ENCODE peak calls at places on chromosomes 3 and 15, in eight cellular contexts. One of them, this sample, is unnamed.

GRCh38 chr3:188323067-188323842 is 169.3 kb downstream of the LPP start:
- DNase-seq in iris pigment epithelial cell: no peak
- DNase-seq in activated CD8-positive, alpha-beta memory T cell treated with anti-CD3 and anti-CD28 coated beads for 24 hours: no peak
- DNase-seq in M059J: no peak
- DNase-seq in epithelial cell of esophagus: no peak
- DNase-seq in caudate nucleus: no peak
- DNase-seq in NCI-H1092 treated with DMSO at 0.1 percent for 48 hours: no peak
- DNase-seq in brain microvascular endothelial cell: no peak
- DNase-seq in this sample: no peak

GRCh38 chr15:91865486-91865885 is 12.0 kb downstream of the SLCO3A1 start:
- DNase-seq in brain microvascular endothelial cell: no peak
- DNase-seq in activated CD8-positive, alpha-beta memory T cell treated with anti-CD3 and anti-CD28 coated beads for 24 hours: no peak
- DNase-seq in epithelial cell of esophagus: no peak
- DNase-seq in NCI-H1092 treated with DMSO at 0.1 percent for 48 hours: no peak
- DNase-seq in M059J: no peak
- DNase-seq in iris pigment epithelial cell: no peak
- DNase-seq in caudate nucleus: no peak
- DNase-seq in this sample: no peak

GRCh38 chr15:58957101-58957973 is 23.9 kb upstream of the SLTM start:
- DNase-seq in epithelial cell of esophagus: peak
- DNase-seq in NCI-H1092 treated with DMSO at 0.1 percent for 48 hours: peak
- DNase-seq in brain microvascular endothelial cell: peak
- DNase-seq in iris pigment epithelial cell: no peak
- DNase-seq in M059J: peak
- DNase-seq in caudate nucleus: peak
- DNase-seq in activated CD8-positive, alpha-beta memory T cell treated with anti-CD3 and anti-CD28 coated beads for 24 hours: peak
- DNase-seq in this sample: peak

GRCh38 chr3:35648347-35648746 is 9.0 kb downstream of the ARPP21 start:
- DNase-seq in M059J: no peak
- DNase-seq in iris pigment epithelial cell: peak
- DNase-seq in epithelial cell of esophagus: no peak
- DNase-seq in activated CD8-positive, alpha-beta memory T cell treated with anti-CD3 and anti-CD28 coated beads for 24 hours: no peak
- DNase-seq in brain microvascular endothelial cell: peak
- DNase-seq in NCI-H1092 treated with DMSO at 0.1 percent for 48 hours: no peak
- DNase-seq in caudate nucleus: no peak
- DNase-seq in this sample: no peak

GRCh38 chr3:134037168-134037567 is 7.4 kb upstream of the SLCO2A1 start:
- DNase-seq in activated CD8-positive, alpha-beta memory T cell treated with anti-CD3 and anti-CD28 coated beads for 24 hours: peak
- DNase-seq in iris pigment epithelial cell: no peak
- DNase-seq in caudate nucleus: no peak
- DNase-seq in epithelial cell of esophagus: no peak
- DNase-seq in NCI-H1092 treated with DMSO at 0.1 percent for 48 hours: no peak
- DNase-seq in M059J: no peak
- DNase-seq in brain microvascular endothelial cell: no peak
- DNase-seq in this sample: no peak

GRCh38 chr3:94336076-94336741 is 273.3 kb downstream of the NSUN3 start:
- DNase-seq in epithelial cell of esophagus: peak
- DNase-seq in caudate nucleus: no peak
- DNase-seq in M059J: peak
- DNase-seq in activated CD8-positive, alpha-beta memory T cell treated with anti-CD3 and anti-CD28 coated beads for 24 hours: no peak
- DNase-seq in brain microvascular endothelial cell: peak
- DNase-seq in iris pigment epithelial cell: peak
- DNase-seq in NCI-H1092 treated with DMSO at 0.1 percent for 48 hours: peak
- DNase-seq in this sample: peak

GRCh38 chr15:35349916-35350315 is 196.0 kb downstream of the DPH6 start:
- DNase-seq in M059J: peak
- DNase-seq in epithelial cell of esophagus: peak
- DNase-seq in caudate nucleus: no peak
- DNase-seq in NCI-H1092 treated with DMSO at 0.1 percent for 48 hours: no peak
- DNase-seq in iris pigment epithelial cell: no peak
- DNase-seq in activated CD8-positive, alpha-beta memory T cell treated with anti-CD3 and anti-CD28 coated beads for 24 hours: no peak
- DNase-seq in brain microvascular endothelial cell: no peak
- DNase-seq in this sample: no peak

GRCh38 chr3:129592362-129593150 is 13.9 kb downstream of the PLXND1 start:
- DNase-seq in M059J: no peak
- DNase-seq in epithelial cell of esophagus: no peak
- DNase-seq in caudate nucleus: peak
- DNase-seq in iris pigment epithelial cell: no peak
- DNase-seq in brain microvascular endothelial cell: no peak
- DNase-seq in NCI-H1092 treated with DMSO at 0.1 percent for 48 hours: no peak
- DNase-seq in activated CD8-positive, alpha-beta memory T cell treated with anti-CD3 and anti-CD28 coated beads for 24 hours: no peak
- DNase-seq in this sample: peak

GRCh38 chr15:75904241-75904631 is 558 bp downstream of the FBXO22 start:
- DNase-seq in epithelial cell of esophagus: peak
- DNase-seq in activated CD8-positive, alpha-beta memory T cell treated with anti-CD3 and anti-CD28 coated beads for 24 hours: no peak
- DNase-seq in brain microvascular endothelial cell: peak
- DNase-seq in caudate nucleus: peak
- DNase-seq in M059J: peak
- DNase-seq in iris pigment epithelial cell: peak
- DNase-seq in NCI-H1092 treated with DMSO at 0.1 percent for 48 hours: peak
- DNase-seq in this sample: peak

GRCh38 chr3:147816770-147817169 is 407.6 kb downstream of the ZIC1 start:
- DNase-seq in activated CD8-positive, alpha-beta memory T cell treated with anti-CD3 and anti-CD28 coated beads for 24 hours: no peak
- DNase-seq in brain microvascular endothelial cell: peak
- DNase-seq in iris pigment epithelial cell: no peak
- DNase-seq in NCI-H1092 treated with DMSO at 0.1 percent for 48 hours: no peak
- DNase-seq in epithelial cell of esophagus: peak
- DNase-seq in M059J: peak
- DNase-seq in caudate nucleus: no peak
- DNase-seq in this sample: no peak

GRCh38 chr15:36323607-36324006 is 255.8 kb upstream of the CDIN1 start:
- DNase-seq in NCI-H1092 treated with DMSO at 0.1 percent for 48 hours: no peak
- DNase-seq in iris pigment epithelial cell: peak
- DNase-seq in M059J: peak
- DNase-seq in caudate nucleus: no peak
- DNase-seq in activated CD8-positive, alpha-beta memory T cell treated with anti-CD3 and anti-CD28 coated beads for 24 hours: no peak
- DNase-seq in epithelial cell of esophagus: no peak
- DNase-seq in brain microvascular endothelial cell: no peak
- DNase-seq in this sample: no peak

GRCh38 chr15:67834593-67835348 is 5.1 kb downstream of the RNU6-1 start:
- DNase-seq in caudate nucleus: no peak
- DNase-seq in epithelial cell of esophagus: no peak
- DNase-seq in brain microvascular endothelial cell: no peak
- DNase-seq in iris pigment epithelial cell: no peak
- DNase-seq in activated CD8-positive, alpha-beta memory T cell treated with anti-CD3 and anti-CD28 coated beads for 24 hours: peak
- DNase-seq in NCI-H1092 treated with DMSO at 0.1 percent for 48 hours: no peak
- DNase-seq in M059J: no peak
- DNase-seq in this sample: peak

GRCh38 chr3:175486255-175486654 is 627.1 kb downstream of the NAALADL2 start:
- DNase-seq in brain microvascular endothelial cell: no peak
- DNase-seq in epithelial cell of esophagus: no peak
- DNase-seq in caudate nucleus: no peak
- DNase-seq in NCI-H1092 treated with DMSO at 0.1 percent for 48 hours: no peak
- DNase-seq in activated CD8-positive, alpha-beta memory T cell treated with anti-CD3 and anti-CD28 coated beads for 24 hours: no peak
- DNase-seq in iris pigment epithelial cell: no peak
- DNase-seq in M059J: no peak
- DNase-seq in this sample: no peak

This sample was measured in mesendoderm.